ENCODE peak calls at places on chromosomes 2 and 18, in nine cellular contexts. Q is hepatocyte, A is IMR-90, W is keratinocyte, X is A673, V is GM06990, S is AG10803, K is AG09309, B is astrocyte of the spinal cord. Z is an unnamed sample.

GRCh38 chr2:238462782-238463396 is 36.2 kb downstream of the ASB1 start:
- DNase-seq in Q (peak; percentile 42), A (peak; percentile 58), W (peak; percentile 2), X (peak; percentile 69), V (no peak), S (peak; percentile 62), K (no peak), B (peak; percentile 72), Z (peak; percentile 76)

GRCh38 chr2:105789745-105790466 is 45.2 kb downstream of the NCK2 start:
- DNase-seq in Q (no peak), A (peak; percentile 74), W (no peak), X (peak; percentile 81), V (peak; percentile 76), S (peak; percentile 75), K (no peak), B (peak; percentile 63), Z (peak; percentile 42)

GRCh38 chr18:70288171-70288850 is 534 bp upstream of the SOCS6 start:
- DNase-seq in Q (peak; percentile 75), A (peak; percentile 39), W (no peak), X (peak; percentile 51), V (peak; percentile 18), S (peak; percentile 31), K (no peak), B (peak; percentile 44), Z (peak; percentile 37)

GRCh38 chr2:239912938-239913631 is 112.1 kb downstream of the NDUFA10 start:
- DNase-seq in Q (no peak), A (no peak), W (no peak), X (no peak), V (no peak), S (no peak), K (no peak), B (no peak), Z (no peak)

GRCh38 chr2:42835577-42836371 is 43.4 kb upstream of the HAAO start:
- DNase-seq in Q (no peak), A (peak; percentile 98), W (peak; percentile 96), X (peak; percentile 27), V (no peak), S (peak; percentile 100), K (peak; percentile 99), B (peak; percentile 97), Z (peak; percentile 100)

GRCh38 chr18:77098554-77099174 is 33.9 kb downstream of the MBP start:
- DNase-seq in Q (no peak), A (no peak), W (no peak), X (no peak), V (no peak), S (no peak), K (no peak), B (no peak), Z (no peak)

GRCh38 chr2:120912101-120912985 is 176.7 kb downstream of the GLI2 start:
- DNase-seq in Q (peak; percentile 34), A (peak; percentile 66), W (no peak), X (no peak), V (no peak), S (peak; percentile 85), K (peak; percentile 64), B (no peak), Z (peak; percentile 82)

GRCh38 chr18:35277633-35278032 is 12.4 kb downstream of the ZSCAN30 start:
- DNase-seq in Q (no peak), A (no peak), W (no peak), X (no peak), V (no peak), S (no peak), K (no peak), B (no peak), Z (no peak)

GRCh38 chr2:197198890-197199289 is 111.7 kb downstream of the ANKRD44 start:
- DNase-seq in Q (no peak), A (no peak), W (no peak), X (no peak), V (peak; percentile 89), S (no peak), K (no peak), B (no peak), Z (peak; percentile 51)

GRCh38 chr18:33751613-33752221 is 173.7 kb downstream of the ASXL3 start:
- DNase-seq in Q (peak; percentile 57), A (peak; percentile 39), W (no peak), X (peak; percentile 16), V (no peak), S (peak; percentile 30), K (no peak), B (peak; percentile 36), Z (peak; percentile 43)

GRCh38 chr2:153405196-153405595 is 73.4 kb downstream of the RPRM start:
- DNase-seq in Q (no peak), A (no peak), W (peak; percentile 23), X (no peak), V (no peak), S (no peak), K (no peak), B (no peak), Z (no peak)

GRCh38 chr2:66573866-66574265 is 138.9 kb downstream of the MEIS1 start:
- DNase-seq in Q (peak; percentile 24), A (peak; percentile 49), W (no peak), X (peak; percentile 57), V (no peak), S (no peak), K (no peak), B (peak; percentile 29), Z (no peak)

GRCh38 chr2:183070942-183071844 is 7.4 kb upstream of the DUSP19 start:
- DNase-seq in Q (peak; percentile 71), A (peak; percentile 43), W (no peak), X (peak; percentile 28), V (no peak), S (peak; percentile 52), K (no peak), B (peak; percentile 23), Z (peak; percentile 68)

GRCh38 chr2:58063641-58064040 is 17.0 kb downstream of the VRK2 start:
- DNase-seq in Q (no peak), A (peak; percentile 77), W (no peak), X (no peak), V (no peak), S (peak; percentile 79), K (peak; percentile 64), B (peak; percentile 53), Z (peak; percentile 69)

GRCh38 chr2:240791821-240792657 is 28.0 kb downstream of the KIF1A start:
- DNase-seq in Q (peak; percentile 67), A (no peak), W (no peak), X (no peak), V (no peak), S (no peak), K (no peak), B (no peak), Z (no peak)

GRCh38 chr2:233433794-233434193 is 79.5 kb downstream of the DGKD start:
- DNase-seq in Q (no peak), A (peak; percentile 44), W (no peak), X (no peak), V (no peak), S (no peak), K (no peak), B (peak; percentile 28), Z (no peak)

GRCh38 chr18:31679806-31680793 is 4.3 kb downstream of the B4GALT6 start:
- DNase-seq in Q (no peak), A (no peak), W (no peak), X (no peak), V (no peak), S (no peak), K (no peak), B (no peak), Z (peak; percentile 48)

DNA sequence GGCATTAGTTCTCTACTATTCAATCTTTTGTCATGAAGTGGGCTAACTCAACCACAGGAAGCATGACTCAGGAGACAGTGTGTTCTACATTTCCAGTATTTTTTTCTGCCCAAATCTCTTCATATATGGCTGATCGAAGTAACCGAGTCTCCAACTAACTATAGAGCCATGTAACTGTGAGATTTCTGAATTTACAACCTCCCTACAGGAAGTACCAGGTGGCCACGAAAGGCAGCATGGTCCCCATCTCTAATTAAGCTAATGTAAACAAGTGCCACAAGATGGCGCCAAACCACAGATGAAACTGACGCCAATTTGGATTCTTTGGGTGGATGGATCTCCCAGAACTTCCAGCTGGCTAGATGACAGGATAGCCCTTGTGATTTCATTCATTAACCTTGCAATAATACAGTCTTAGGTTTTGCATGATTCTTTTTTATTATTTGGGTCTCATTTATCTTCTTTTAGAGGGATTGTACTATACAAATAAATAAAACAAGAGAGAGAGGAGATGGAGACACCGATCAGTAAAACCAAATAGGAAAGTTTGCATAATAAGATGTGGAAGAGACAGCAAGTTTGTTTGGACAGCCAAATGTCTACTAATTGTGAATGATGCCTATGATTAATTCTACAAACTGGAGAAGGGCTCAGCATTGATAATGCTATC is 18.3 kb upstream of the ARHGAP15 start:
- DNase-seq in Q (peak; percentile 80), A (peak; percentile 50), W (peak; percentile 0), X (peak; percentile 88), V (peak; percentile 25), S (peak; percentile 60), K (peak; percentile 13), B (peak; percentile 73), Z (peak; percentile 76)
- TF ChIP-seq CTCF in Q (peak; percentile 75), A (peak; percentile 55), W (peak; percentile 57), X (peak; percentile 83), V (peak; percentile 63), S (peak; percentile 73), K (peak; percentile 69), B (peak; percentile 62), Z (peak; percentile 64)

DNA sequence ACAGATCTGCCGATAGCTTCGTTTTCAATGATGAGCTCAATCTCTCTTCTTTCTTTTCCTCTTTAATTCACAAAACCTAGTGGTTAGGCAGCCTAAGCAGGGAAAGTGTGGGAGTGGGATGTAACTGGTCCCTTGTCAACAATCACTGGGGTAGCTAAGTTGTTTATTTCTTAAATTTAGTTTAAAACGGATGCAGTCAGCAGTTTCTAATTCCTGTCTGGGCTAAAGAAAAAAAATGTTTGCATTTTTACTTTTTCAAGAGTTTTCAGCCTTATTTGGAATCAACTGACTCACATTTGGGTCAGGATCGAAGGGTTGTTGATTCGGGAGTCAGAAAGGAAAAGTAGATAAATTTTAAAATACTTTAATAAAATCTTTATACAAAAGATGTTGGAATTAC is 137.7 kb upstream of the TACR1 start:
- DNase-seq in Q (no peak), A (no peak), W (no peak), X (no peak), V (no peak), S (no peak), K (no peak), B (no peak), Z (no peak)
- H3K4me3 ChIP-seq in Q (no peak overlapping the region), A (no peak overlapping the region), W (no peak overlapping the region), X (no peak overlapping the region), V (no peak overlapping the region), S (no peak overlapping the region), K (no peak overlapping the region), B (no peak overlapping the region), Z (no peak overlapping the region)

DNA sequence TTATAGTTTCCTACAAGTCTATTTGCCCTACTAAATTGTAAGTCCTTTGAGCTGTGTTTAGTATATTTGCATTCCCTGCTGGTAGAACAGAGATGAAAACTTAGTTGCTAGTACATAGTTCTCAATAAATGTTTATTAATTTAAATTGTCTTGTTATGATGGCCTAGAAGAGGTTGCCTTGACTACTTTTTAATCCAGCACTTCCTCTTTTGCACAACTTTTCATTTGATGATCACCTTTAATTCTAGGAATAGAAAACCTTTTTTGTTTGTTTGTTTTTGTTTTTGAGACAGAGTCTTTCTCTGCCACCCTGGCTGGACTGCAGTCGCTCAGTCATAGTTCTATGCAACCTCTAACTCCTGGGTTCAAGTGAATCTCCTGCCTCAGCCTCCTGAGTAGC is 6.7 kb downstream of the CFAP36 start:
- DNase-seq in Q (no peak), A (no peak), W (no peak), X (no peak), V (no peak), S (no peak), K (no peak), B (no peak), Z (no peak)
- TF ChIP-seq CTCF in Q (no peak), A (no peak), W (no peak), X (no peak), V (no peak), S (no peak), K (no peak), B (no peak), Z (no peak)

GRCh38 chr2:54903736-54904554 is 146.3 kb downstream of the RTN4 start:
- DNase-seq in Q (peak; percentile 77), A (peak; percentile 99), W (peak; percentile 90), X (peak; percentile 96), V (no peak), S (peak; percentile 99), K (peak; percentile 99), B (peak; percentile 98), Z (peak; percentile 96)
- H3K4me3 ChIP-seq in Q (no peak overlapping the region), A (no peak overlapping the region), W (peak overlapping the region; percentile 31), X (no peak overlapping the region), V (no peak overlapping the region), S (no peak overlapping the region), K (no peak overlapping the region), B (no peak overlapping the region), Z (no peak overlapping the region)

Z was measured in fibroblast of pulmonary artery.